ENCODE peak calls at places on chromosomes 6 and 20, in eight cellular contexts. I is astrocyte; K is effector memory CD4-positive, alpha-beta T cell; U is GM18507; Q is ELR; R is kidney tubule cell; V is HEK293T; T is AG08396. F is an unnamed sample.

GRCh38 chr20:25574411-25574810 is 10.9 kb downstream of the NINL start:
- DNase-seq in V (peak; percentile 34), T (no peak), Q (peak; percentile 38), R (peak; percentile 43), U (no peak), I (peak; percentile 12), K (no peak), F (no peak)

GRCh38 chr6:33201147-33201545 is 479 bp downstream of the SLC39A7 start:
- DNase-seq in T (no peak), R (no peak), V (no peak), Q (no peak), K (no peak), I (no peak), U (no peak), F (no peak)

GRCh38 chr6:56767892-56768531 is 125.3 kb upstream of the DST start:
- DNase-seq in K (no peak), I (peak; percentile 45), R (no peak), Q (no peak), U (no peak), V (no peak), T (no peak), F (no peak)

GRCh38 chr6:38603966-38604365 is 35.8 kb downstream of the BTBD9 start:
- DNase-seq in I (peak; percentile 53), K (no peak), U (no peak), Q (no peak), V (no peak), T (peak; percentile 16), R (peak; percentile 48), F (no peak)

GRCh38 chr20:10578607-10579006 is 95.2 kb downstream of the JAG1 start:
- DNase-seq in I (peak; percentile 92), K (no peak), T (no peak), Q (peak; percentile 76), U (no peak), R (peak; percentile 79), V (no peak), F (no peak)

GRCh38 chr20:43123180-43123579 is 66.5 kb downstream of the PTPRT start:
- DNase-seq in V (no peak), I (no peak), Q (no peak), R (no peak), U (no peak), T (no peak), K (no peak), F (no peak)

GRCh38 chr6:50653253-50653652 is 60.1 kb upstream of the TFAP2D start:
- DNase-seq in R (no peak), I (no peak), Q (no peak), T (no peak), U (no peak), V (no peak), K (no peak), F (no peak)

GRCh38 chr20:64064145-64064698 is 1.2 kb downstream of the TCEA2 start:
- DNase-seq in Q (peak; percentile 89), U (no peak), T (peak; percentile 89), R (peak; percentile 72), V (no peak), I (peak; percentile 38), K (no peak), F (no peak)

GRCh38 chr6:142542704-142543233 is 241.0 kb downstream of the ADGRG6 start:
- DNase-seq in Q (peak; percentile 91), T (peak; percentile 22), U (no peak), I (peak; percentile 79), K (no peak), R (peak; percentile 85), V (no peak), F (peak; percentile 48)

GRCh38 chr20:1327827-1328679 is 886 bp downstream of the SDCBP2 start:
- DNase-seq in V (no peak), I (no peak), K (no peak), R (no peak), T (no peak), Q (no peak), U (no peak), F (peak; percentile 22)

GRCh38 chr6:17741507-17741906 is 34.8 kb upstream of the NUP153 start:
- DNase-seq in U (no peak), K (no peak), I (no peak), T (no peak), V (no peak), Q (no peak), R (no peak), F (no peak)

GRCh38 chr20:45950330-45950646 is 15.8 kb downstream of the PCIF1 start:
- DNase-seq in R (no peak), K (no peak), I (no peak), Q (no peak), U (no peak), T (no peak), V (no peak), F (no peak)

GRCh38 chr6:35787266-35788218 is 6.7 kb downstream of the CLPSL1 start:
- DNase-seq in V (no peak), R (no peak), Q (no peak), I (no peak), T (no peak), U (no peak), K (no peak), F (no peak)

GRCh38 chr20:56393133-56393472 is 658 bp downstream of the CSTF1 start:
- DNase-seq in R (peak; percentile 16), V (no peak), Q (peak; percentile 48), I (no peak), K (no peak), T (no peak), U (no peak), F (no peak)

GRCh38 chr6:24936641-24937317 is 1.0 kb upstream of the RIPOR2 start:
- DNase-seq in I (no peak), Q (no peak), U (peak; percentile 56), T (no peak), V (no peak), R (peak; percentile 49), K (peak; percentile 37), F (no peak)

GRCh38 chr6:116010400-116011095 is 50.1 kb downstream of the FRK start:
- DNase-seq in T (peak; percentile 29), Q (peak; percentile 80), K (peak; percentile 2), V (peak; percentile 66), I (peak; percentile 27), R (peak; percentile 76), U (no peak), F (peak; percentile 62)

GRCh38 chr6:166618866-166619761 is 7.9 kb downstream of the RPS6KA2 start:
- DNase-seq in R (peak; percentile 22), K (no peak), I (peak; percentile 96), U (no peak), Q (no peak), V (no peak), T (no peak), F (no peak)

GRCh38 chr6:27297857-27298730 is 14.0 kb downstream of the POM121L2 start:
- DNase-seq in K (no peak), I (peak; percentile 22), V (peak; percentile 36), R (peak; percentile 80), T (peak; percentile 34), Q (peak; percentile 79), U (no peak), F (no peak)

GRCh38 chr20:43535370-43536004 is 23.3 kb upstream of the SGK2 start:
- DNase-seq in I (no peak), U (no peak), K (no peak), Q (no peak), V (no peak), R (no peak), T (no peak), F (no peak)

GRCh38 chr6:31114540-31114876 is at the start of gene PSORS1C1:
- DNase-seq in R (peak; percentile 97), Q (peak; percentile 96), V (no peak), T (peak; percentile 92), U (no peak), I (peak; percentile 95), K (no peak), F (peak; percentile 46)

GRCh38 chr20:56689318-56689717 is 60.2 kb downstream of the TFAP2C start:
- DNase-seq in I (peak; percentile 66), V (no peak), U (no peak), Q (peak; percentile 53), T (peak; percentile 61), R (peak; percentile 42), K (no peak), F (no peak)

GRCh38 chr6:21986703-21987102 is 310.1 kb downstream of the PRL start:
- DNase-seq in K (no peak), R (no peak), T (no peak), V (no peak), I (no peak), Q (no peak), U (no peak), F (no peak)

GRCh38 chr6:39696986-39697788 is 28.0 kb downstream of the KIF6 start:
- DNase-seq in R (no peak), I (no peak), Q (no peak), V (no peak), U (no peak), T (no peak), K (no peak), F (no peak)

GRCh38 chr6:127972815-127973214 is 72.0 kb upstream of the THEMIS start:
- DNase-seq in I (peak; percentile 19), U (no peak), R (no peak), K (peak; percentile 5), V (no peak), Q (peak; percentile 65), T (no peak), F (no peak)

GRCh38 chr6:157561037-157561790 is 180.2 kb downstream of the ZDHHC14 start:
- DNase-seq in Q (no peak), R (no peak), I (no peak), V (no peak), K (no peak), U (no peak), T (no peak), F (no peak)

GRCh38 chr6:63730311-63730710 is 94.7 kb downstream of the PHF3 start:
- DNase-seq in U (no peak), I (no peak), V (no peak), Q (peak; percentile 11), K (no peak), R (no peak), T (no peak), F (no peak)

GRCh38 chr6:106746660-106747059 is 117.3 kb downstream of the QRSL1 start:
- DNase-seq in Q (peak; percentile 98), R (peak; percentile 95), V (no peak), K (no peak), T (no peak), U (no peak), I (peak; percentile 79), F (no peak)

GRCh38 chr6:127514396-127515227 is 4.5 kb downstream of the MTCL3 start:
- DNase-seq in K (no peak), U (no peak), T (peak; percentile 46), I (peak; percentile 67), Q (peak; percentile 73), V (no peak), R (peak; percentile 66), F (no peak)